ENCODE peak calls at places on chromosomes 2 and 18, in five cellular contexts. B is hepatocyte; V is cardiac fibroblast; S is CD8-positive, alpha-beta T cell; P is gastrocnemius medialis. C is an unnamed sample.

GRCh38 chr18:53745228-53745967 is 479.1 kb downstream of the MBD2 start:
- DNase-seq in P (no peak), S (no peak), B (no peak), V (peak), C (peak)

GRCh38 chr2:65416945-65417344 is 15.5 kb downstream of the SPRED2 start:
- DNase-seq in P (no peak), V (no peak), S (no peak), B (no peak), C (no peak)

GRCh38 chr2:224847961-224848850 is 132.0 kb upstream of the CCDC195 start:
- DNase-seq in S (no peak), V (peak), B (peak), P (no peak), C (peak)

GRCh38 chr2:67566292-67566691 is 169.2 kb downstream of the ETAA1 start:
- DNase-seq in S (no peak), B (peak), V (no peak), P (no peak), C (no peak)

GRCh38 chr2:230938516-230939065 is 13.5 kb upstream of the GPR55 start:
- DNase-seq in S (no peak), V (no peak), B (no peak), P (no peak), C (no peak)

GRCh38 chr2:166256902-166257301 is 118.8 kb downstream of the SCN9A start:
- DNase-seq in V (no peak), B (no peak), P (no peak), S (no peak), C (no peak)

GRCh38 chr18:74768096-74768495 is 170.4 kb downstream of the ZNF407 start:
- DNase-seq in B (no peak), V (no peak), P (no peak), S (no peak), C (no peak)

GRCh38 chr2:239378918-239379640 is 21.7 kb downstream of the HDAC4 start:
- DNase-seq in B (no peak), S (no peak), V (no peak), P (no peak), C (no peak)

GRCh38 chr2:165007162-165007744 is 51.9 kb upstream of the SLC38A11 start:
- DNase-seq in V (no peak), B (no peak), P (no peak), S (no peak), C (no peak)

GRCh38 chr2:84686783-84687442 is 170.6 kb downstream of the DNAH6 start:
- DNase-seq in V (no peak), B (no peak), P (no peak), S (no peak), C (peak)

GRCh38 chr2:233856184-233856583 is 1.8 kb upstream of the HJURP start:
- DNase-seq in S (no peak), B (no peak), P (no peak), V (no peak), C (no peak)

GRCh38 chr18:56973487-56973886 is 173.4 kb upstream of the BOD1L2 start:
- DNase-seq in S (no peak), P (no peak), V (peak), B (no peak), C (no peak)

GRCh38 chr18:22871809-22872525 is 61.2 kb upstream of the RBBP8 start:
- DNase-seq in P (no peak), V (peak), S (no peak), B (no peak), C (peak)

GRCh38 chr2:50851891-50852290 is 180.0 kb downstream of the NRXN1 start:
- DNase-seq in V (no peak), P (no peak), B (no peak), S (no peak), C (no peak)

GRCh38 chr2:191907545-191907944 is 60.7 kb upstream of the CAVIN2 start:
- DNase-seq in P (no peak), B (no peak), S (no peak), V (no peak), C (no peak)
- TF ChIP-seq CTCF in P (no peak), B (no peak), S (no peak), V (no peak), C (no peak)

DNA sequence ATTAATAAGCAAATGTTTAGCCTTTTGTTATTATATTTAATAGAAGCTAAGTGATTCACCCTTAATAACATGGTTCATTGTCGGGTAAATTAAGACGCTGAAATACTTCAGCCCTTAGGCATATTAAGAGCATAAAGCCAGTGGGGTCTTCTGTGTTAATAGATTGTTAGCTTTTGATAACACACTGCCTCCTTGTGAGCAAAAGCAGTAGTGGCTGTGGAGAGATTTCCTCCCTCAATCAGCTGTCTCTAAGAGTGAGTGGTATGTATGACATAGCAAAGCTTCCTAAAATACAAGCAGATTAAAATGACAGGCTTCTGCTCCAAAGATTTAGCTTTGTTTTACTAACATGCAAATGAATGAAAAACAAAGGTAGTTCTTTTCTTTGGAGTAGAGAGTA is 143.7 kb upstream of the SYT4 start:
- DNase-seq in P (no peak), S (no peak), B (no peak), V (no peak), C (no peak)
- TF ChIP-seq CTCF in P (no peak), S (no peak), B (peak), V (peak), C (no peak)

GRCh38 chr2:156115338-156115737 is 217.2 kb downstream of the NR4A2 start:
- DNase-seq in B (no peak), S (no peak), V (peak), P (no peak), C (no peak)

GRCh38 chr2:156116113-156116512 is 216.4 kb downstream of the NR4A2 start:
- DNase-seq in B (no peak), V (no peak), P (no peak), S (no peak), C (no peak)

GRCh38 chr2:156112323-156112722 is 220.2 kb downstream of the NR4A2 start:
- DNase-seq in S (no peak), V (no peak), B (no peak), P (no peak), C (no peak)

DNA sequence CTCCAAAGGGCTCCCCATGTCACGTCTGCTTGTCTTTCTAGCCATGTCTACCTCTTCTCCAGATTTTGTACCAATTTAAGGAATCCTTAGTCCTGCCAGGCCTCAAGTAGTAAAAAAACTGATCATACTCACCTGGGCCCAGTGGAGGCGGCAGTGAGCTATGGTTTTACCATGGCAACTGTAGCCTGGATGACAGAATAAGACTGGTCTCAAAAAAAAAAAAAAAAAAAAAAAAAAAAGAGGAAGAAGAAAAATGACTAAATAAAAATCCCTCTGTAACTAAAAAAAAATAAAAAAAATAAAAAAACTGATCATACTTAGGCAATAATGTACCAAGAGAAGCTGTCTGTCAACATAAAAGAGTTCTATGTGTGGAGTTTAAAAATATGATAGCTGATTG is 221.6 kb downstream of the NR4A2 start:
- DNase-seq in B (peak), P (no peak), V (no peak), S (no peak), C (peak)
- TF ChIP-seq CTCF in B (peak), P (no peak), V (peak), S (no peak), C (no peak)

GRCh38 chr18:4130734-4131719 is 324.1 kb downstream of the DLGAP1 start:
- DNase-seq in P (no peak), V (no peak), B (no peak), S (no peak), C (no peak)
- TF ChIP-seq CTCF in P (no peak), V (no peak), B (peak), S (no peak), C (no peak)

DNA sequence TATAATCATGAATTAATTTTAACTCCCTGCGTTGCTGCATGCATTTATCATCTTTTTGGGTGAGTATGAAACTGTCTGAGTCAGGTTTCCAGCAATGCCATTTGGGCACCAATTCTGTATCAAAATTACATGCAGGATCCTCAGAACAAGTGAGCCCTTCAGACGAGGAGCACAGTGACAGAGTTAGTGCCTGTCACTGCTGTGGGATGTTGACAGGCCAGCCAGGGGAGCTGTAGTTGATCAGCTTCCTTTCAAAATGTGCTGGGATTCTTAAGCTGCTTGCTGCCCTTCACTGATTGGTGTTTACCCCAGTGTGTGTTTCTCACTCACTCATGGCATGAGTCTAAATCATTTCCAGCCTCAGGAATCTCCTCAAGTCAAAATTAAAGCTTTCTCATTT is 109.2 kb downstream of the TPGS2 start:
- DNase-seq in P (no peak), B (no peak), V (no peak), S (no peak), C (no peak)
- TF ChIP-seq CTCF in P (no peak), B (no peak), V (no peak), S (no peak), C (no peak)

GRCh38 chr2:106562826-106563594 is 75.8 kb downstream of the CD8B2 start:
- DNase-seq in V (no peak), B (peak), S (no peak), P (no peak), C (peak)
- TF ChIP-seq CTCF in V (no peak), B (peak), S (no peak), P (no peak), C (no peak)

GRCh38 chr18:8400825-8401224 is 208.4 kb upstream of the RAB12 start:
- DNase-seq in P (no peak), S (no peak), V (no peak), B (no peak), C (no peak)

GRCh38 chr18:8402237-8402636 is 207.0 kb upstream of the RAB12 start:
- DNase-seq in B (no peak), S (no peak), P (no peak), V (no peak), C (no peak)

GRCh38 chr18:8401606-8402005 is 207.6 kb upstream of the RAB12 start:
- DNase-seq in B (no peak), S (no peak), V (no peak), P (no peak), C (no peak)

GRCh38 chr18:8406486-8407250 is 202.6 kb upstream of the RAB12 start:
- DNase-seq in B (no peak), V (peak), S (no peak), P (no peak), C (no peak)

GRCh38 chr18:8403713-8404112 is 205.5 kb upstream of the RAB12 start:
- DNase-seq in B (no peak), V (no peak), P (no peak), S (no peak), C (no peak)
- TF ChIP-seq CTCF in B (no peak), V (no peak), P (no peak), S (no peak), C (no peak)

GRCh38 chr2:83517727-83518368 is 941.2 kb downstream of the SUCLG1 start:
- DNase-seq in S (no peak), B (no peak), V (no peak), P (no peak), C (no peak)

GRCh38 chr2:83516503-83516902 is 942.6 kb downstream of the SUCLG1 start:
- DNase-seq in B (no peak), S (no peak), P (no peak), V (no peak), C (no peak)
- TF ChIP-seq CTCF in B (no peak), S (no peak), P (no peak), V (no peak), C (no peak)

GRCh38 chr2:27071277-27071989 is at the start of gene OST4:
- DNase-seq in P (peak), S (peak), B (peak), V (peak), C (peak)
- TF ChIP-seq CTCF in P (no peak), S (no peak), B (no peak), V (no peak), C (no peak)

C was measured in cardiac muscle cell.